ENCODE peak calls at places on chromosomes 6 and 20, in seven cellular contexts. X, K, F, M, O, N and S are unnamed samples.

GRCh38 chr6:67766061-67766460 is 869.0 kb upstream of the ADGRB3 start:
- DNase-seq in X (no peak), K (no peak), F (peak), M (no peak), O (peak), N (no peak), S (no peak)

GRCh38 chr6:36135053-36135731 is 4.9 kb downstream of the MAPK13 start:
- DNase-seq in X (no peak), K (no peak), F (no peak), M (no peak), O (no peak), N (no peak), S (no peak)

GRCh38 chr6:2004888-2005287 is 240.5 kb downstream of the GMDS start:
- DNase-seq in X (no peak), K (no peak), F (no peak), M (no peak), O (no peak), N (no peak), S (no peak)

GRCh38 chr6:8645212-8645611 is 209.9 kb upstream of the SLC35B3 start:
- DNase-seq in X (no peak), K (no peak), F (no peak), M (no peak), O (no peak), N (no peak), S (no peak)

GRCh38 chr6:151181701-151182367 is 57.9 kb upstream of the AKAP12 start:
- DNase-seq in X (no peak), K (peak), F (peak), M (no peak), O (no peak), N (no peak), S (no peak)

GRCh38 chr20:24522452-24523330 is 53.3 kb downstream of the SYNDIG1 start:
- DNase-seq in X (no peak), K (no peak), F (no peak), M (no peak), O (peak), N (no peak), S (no peak)

GRCh38 chr6:47129129-47129528 is 87.0 kb upstream of the ADGRF1 start:
- DNase-seq in X (no peak), K (no peak), F (no peak), M (no peak), O (no peak), N (no peak), S (no peak)

GRCh38 chr6:163945813-163946212 is 531.3 kb downstream of the QKI start:
- DNase-seq in X (peak), K (peak), F (no peak), M (no peak), O (no peak), N (no peak), S (no peak)

GRCh38 chr6:35583893-35584688 is 71.4 kb upstream of the TULP1 start:
- DNase-seq in X (peak), K (peak), F (peak), M (no peak), O (peak), N (peak), S (peak)